ENCODE peak calls at places on chromosomes 2 and 18, in four cellular contexts. M, U, A and F are unnamed samples.

GRCh38 chr18:58793361-58793760 is 71.3 kb upstream of the ZNF532 start:
- DNase-seq in U (no peak), A (no peak), M (no peak), F (peak)

GRCh38 chr2:224545884-224546644 is 39.1 kb downstream of the CUL3 start:
- DNase-seq in U (no peak), M (no peak), A (no peak), F (no peak)

GRCh38 chr2:43040084-43040854 is 186.1 kb downstream of the ZFP36L2 start:
- DNase-seq in U (peak), A (no peak), M (peak), F (peak)

GRCh38 chr18:59870623-59871130 is 29.1 kb upstream of the PMAIP1 start:
- DNase-seq in M (no peak), A (no peak), U (no peak), F (no peak)

GRCh38 chr2:19648583-19648982 is 253.2 kb downstream of the TTC32 start:
- DNase-seq in A (no peak), M (no peak), U (no peak), F (peak)

GRCh38 chr2:236826727-236827126 is 257.1 kb downstream of the ACKR3 start:
- DNase-seq in M (peak), A (peak), U (no peak), F (no peak)

GRCh38 chr2:204538179-204539009 is 6.9 kb upstream of the PARD3B start:
- DNase-seq in M (no peak), U (no peak), A (no peak), F (no peak)

GRCh38 chr2:7392076-7392787 is 475.0 kb downstream of the RNF144A start:
- DNase-seq in U (no peak), A (no peak), M (no peak), F (no peak)

GRCh38 chr2:189350515-189351209 is 90.6 kb upstream of the WDR75 start:
- DNase-seq in U (no peak), M (peak), A (no peak), F (no peak)

GRCh38 chr2:15038373-15039364 is 406.2 kb downstream of the LRATD1 start:
- DNase-seq in U (no peak), A (no peak), M (no peak), F (no peak)

GRCh38 chr18:48649231-48649630 is 110.4 kb downstream of the CTIF start:
- DNase-seq in A (no peak), M (no peak), U (no peak), F (no peak)

GRCh38 chr2:25497229-25497861 is 155.6 kb upstream of the DNMT3A start:
- DNase-seq in A (no peak), U (no peak), M (no peak), F (no peak)

GRCh38 chr2:151575338-151575737 is 158.9 kb downstream of the NEB start:
- DNase-seq in A (no peak), M (no peak), U (no peak), F (no peak)

GRCh38 chr18:34789768-34790344 is 79.8 kb downstream of the DTNA start:
- DNase-seq in M (no peak), A (no peak), U (no peak), F (no peak)

GRCh38 chr18:48164096-48164475 is 233.6 kb upstream of the SMAD2 start:
- DNase-seq in U (no peak), A (no peak), M (peak), F (no peak)

GRCh38 chr18:30763913-30764350 is 278.6 kb downstream of the DSC3 start:
- DNase-seq in A (no peak), U (no peak), M (no peak), F (no peak)

GRCh38 chr18:61635901-61636528 is 256.8 kb downstream of the RNF152 start:
- DNase-seq in A (no peak), M (peak), U (peak), F (no peak)

GRCh38 chr2:133475610-133476009 is 92.7 kb downstream of the NCKAP5 start:
- DNase-seq in A (no peak), M (no peak), U (no peak), F (no peak)

GRCh38 chr2:127098711-127099110 is 8.2 kb downstream of the BIN1 start:
- DNase-seq in A (no peak), U (peak), M (no peak), F (no peak)

GRCh38 chr2:6554403-6554802 is 311.3 kb downstream of the CMPK2 start:
- DNase-seq in U (no peak), M (no peak), A (no peak), F (no peak)

GRCh38 chr2:117785740-117786139 is 28.8 kb upstream of the DDX18 start:
- DNase-seq in A (no peak), M (no peak), U (no peak), F (no peak)